ENCODE peak calls at places on chromosomes 16 and 17, in five cellular contexts. S, G, T, O and F are unnamed samples. For H3K27me3 and H3K36me3, the result is how much of the 10 kb centered on the place peaks cover.

GRCh38 chr16:50266337-50267091 is at the start of gene ADCY7:
- DNase-seq in S (peak), G (peak), T (peak), O (peak), F (peak)

GRCh38 chr17:36947922-36948716 is 635 bp upstream of the AATF start:
- DNase-seq in S (no peak), G (no peak), T (no peak), O (no peak), F (no peak)

GRCh38 chr16:57260294-57260929 is 15.4 kb downstream of the ARL2BP start:
- DNase-seq in S (no peak), G (peak), T (no peak), O (no peak), F (peak)

GRCh38 chr16:20002936-20003335 is 70.8 kb downstream of the GPR139 start:
- DNase-seq in S (no peak), G (no peak), T (no peak), O (no peak), F (no peak)

GRCh38 chr16:85174871-85175723 is 62.8 kb upstream of the CIBAR2 start:
- DNase-seq in S (no peak), G (no peak), T (no peak), O (peak), F (no peak)

GRCh38 chr17:12853921-12854320 is 64.6 kb downstream of the ARHGAP44 start:
- DNase-seq in S (no peak), G (peak), T (no peak), O (no peak), F (peak)

GRCh38 chr17:31869031-31869430 is 10.0 kb upstream of the COPRS start:
- DNase-seq in S (no peak), G (no peak), T (no peak), O (no peak), F (no peak)

GRCh38 chr16:2335286-2335895 is 5.1 kb downstream of the ABCA3 start:
- DNase-seq in S (no peak), G (no peak), T (no peak), O (no peak), F (no peak)

GRCh38 chr17:36938566-36939058 is 1.3 kb downstream of the LHX1 start:
- DNase-seq in S (no peak), G (no peak), T (no peak), O (no peak), F (no peak)

GRCh38 chr16:14606102-14606501 is 24.0 kb downstream of the PARN start:
- DNase-seq in S (no peak), G (no peak), T (no peak), O (no peak), F (no peak)

GRCh38 chr16:86984286-86984685 is 332.9 kb downstream of the C16orf95 start:
- DNase-seq in S (no peak), G (no peak), T (no peak), O (no peak), F (no peak)

GRCh38 chr17:60637683-60638082 is 37.7 kb downstream of the PPM1D start:
- DNase-seq in S (no peak), G (no peak), T (no peak), O (no peak), F (no peak)

GRCh38 chr17:48299760-48300159 is 130.3 kb downstream of the SKAP1 start:
- DNase-seq in S (no peak), G (no peak), T (no peak), O (no peak), F (no peak)

GRCh38 chr17:63984651-63985386 is 12.1 kb upstream of the SCN4A start:
- DNase-seq in S (no peak), G (no peak), T (peak), O (no peak), F (no peak)

GRCh38 chr17:58504826-58505351 is 9.5 kb downstream of the MTMR4 start:
- DNase-seq in S (no peak), G (peak), T (no peak), O (no peak), F (no peak)

GRCh38 chr16:11045846-11046245 is 101.5 kb downstream of the CLEC16A start:
- DNase-seq in S (no peak), G (peak), T (no peak), O (no peak), F (no peak)

GRCh38 chr16:31525113-31525512 is 2.6 kb upstream of the AHSP start:
- DNase-seq in S (no peak), G (no peak), T (no peak), O (no peak), F (no peak)

GRCh38 chr16:31529398-31530312 is 2.0 kb downstream of the AHSP start:
- DNase-seq in S (no peak), G (peak), T (no peak), O (peak), F (peak)

GRCh38 chr16:31530405-31530804 is 2.7 kb downstream of the AHSP start:
- DNase-seq in S (no peak), G (no peak), T (no peak), O (no peak), F (no peak)

GRCh38 chr16:31528726-31529397 is 1.2 kb downstream of the AHSP start:
- DNase-seq in S (no peak), G (peak), T (no peak), O (no peak), F (no peak)

DNA sequence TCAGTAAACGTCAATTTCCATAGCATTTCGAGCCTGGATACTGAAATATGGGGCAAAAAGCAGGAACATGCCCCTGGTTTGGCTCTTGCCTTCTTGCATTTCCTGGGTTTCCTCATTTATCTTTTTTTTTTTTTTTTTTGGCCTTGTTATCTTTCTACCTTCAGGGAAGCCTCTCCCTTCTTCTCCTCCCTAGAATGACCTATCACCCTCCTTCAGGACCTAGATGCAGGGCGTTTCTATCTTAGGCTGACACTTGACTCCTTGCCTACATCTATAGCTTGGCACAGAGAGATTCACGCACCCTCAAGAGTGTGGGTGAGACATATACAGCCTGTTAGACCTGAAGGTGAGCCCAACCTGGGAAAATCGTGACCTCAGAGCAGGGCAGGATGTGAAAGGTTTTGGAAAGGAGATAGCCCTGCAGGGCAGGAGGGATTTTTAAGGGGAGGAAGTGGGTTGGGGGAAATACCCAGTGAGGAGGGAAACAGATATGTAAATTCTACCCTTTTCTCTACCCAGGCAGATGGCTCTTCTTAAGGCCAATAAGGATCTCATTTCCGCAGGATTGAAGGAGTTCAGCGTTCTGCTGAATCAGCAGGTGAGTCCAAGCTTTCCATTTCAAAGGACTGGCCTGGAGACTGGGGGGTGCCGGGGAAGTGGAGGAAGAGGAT is at the start of gene AHSP:
- DNase-seq in S (no peak), G (peak), T (no peak), O (no peak), F (peak)
- H3K4me3 ChIP-seq in S (peak), G (peak), T (no peak), O (peak), F (peak)

GRCh38 chr17:79374087-79374486 is 236.8 kb downstream of the RBFOX3 start:
- DNase-seq in S (no peak), G (peak), T (no peak), O (no peak), F (peak)
- H3K27me3 ChIP-seq in S (under half), G (under half), T (under half), O (under half), F (under half)

DNA sequence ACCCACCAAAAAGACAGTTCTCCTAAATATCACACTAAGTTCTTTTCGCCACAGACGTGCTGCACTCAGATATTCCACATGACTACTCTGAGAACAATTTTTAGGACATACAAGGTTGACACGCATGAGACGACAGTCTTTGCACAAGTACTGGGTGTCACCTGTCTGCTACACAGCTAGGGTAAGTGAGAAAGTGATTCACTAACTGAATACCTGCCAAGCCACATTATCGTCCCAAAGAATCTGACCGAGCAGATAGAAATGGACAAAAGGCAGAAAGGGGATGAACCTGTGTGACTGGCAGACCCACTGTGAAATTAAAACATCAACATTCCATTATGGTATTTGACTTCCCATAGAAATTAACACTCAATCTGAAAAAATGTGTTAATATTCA is 21.2 kb downstream of the SRP68 start:
- DNase-seq in S (no peak), G (no peak), T (no peak), O (no peak), F (no peak)
- H3K36me3 ChIP-seq in S (under half), G (half or more), T (under half), O (under half), F (under half)

GRCh38 chr16:78284957-78285434 is 185.5 kb downstream of the WWOX start:
- DNase-seq in S (no peak), G (no peak), T (peak), O (no peak), F (no peak)
- H3K4me3 ChIP-seq in S (no peak), G (no peak), T (no peak), O (no peak), F (no peak)

GRCh38 chr17:14320734-14321475 is 20.0 kb downstream of the HS3ST3B1 start:
- DNase-seq in S (no peak), G (peak), T (no peak), O (no peak), F (no peak)
- H3K27me3 ChIP-seq in S (under half), G (under half), T (under half), O (under half), F (under half)

GRCh38 chr16:674214-674881 is 1.1 kb upstream of the RHBDL1 start:
- DNase-seq in S (no peak), G (no peak), T (no peak), O (no peak), F (peak)
- H3K36me3 ChIP-seq in S (under half), G (under half), T (under half), O (under half), F (under half)

DNA sequence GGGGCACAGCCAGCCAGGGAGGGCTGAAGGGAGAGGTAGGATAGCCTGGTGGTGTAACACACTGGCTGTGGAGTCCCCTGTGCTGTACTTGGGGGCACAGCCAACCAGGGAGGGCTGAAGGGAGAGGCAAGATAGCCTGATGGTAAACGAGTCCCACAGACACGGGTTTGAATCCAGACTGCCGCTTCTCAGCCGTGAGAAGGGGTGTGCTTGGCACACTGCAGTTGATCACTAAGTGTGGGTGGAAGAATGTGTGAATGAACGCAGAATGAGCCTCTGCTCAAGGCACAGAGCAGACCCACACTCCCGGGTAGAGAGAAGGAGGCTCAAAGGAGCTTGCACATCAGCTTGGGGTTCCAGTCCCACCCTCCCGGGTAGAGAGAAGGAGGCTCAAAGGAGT is 71.4 kb downstream of the TIMM22 start:
- DNase-seq in S (no peak), G (no peak), T (no peak), O (no peak), F (no peak)
- H3K4me3 ChIP-seq in S (no peak), G (no peak), T (no peak), O (no peak), F (no peak)